ENCODE peak calls at places on chromosome 15, in six cellular contexts. Y is spleen, J is neural progenitor cell, L is suprapubic skin, O is upper lobe of right lung, X is pancreas. E is an unnamed sample.

GRCh38 chr15:60605879-60606304 is 127.0 kb upstream of the ICE2 start:
- DNase-seq in X (no peak), L (no peak), Y (no peak), O (no peak), J (no peak), E (no peak)

GRCh38 chr15:37015025-37015424 is 85.3 kb downstream of the MEIS2 start:
- DNase-seq in J (no peak), X (no peak), Y (no peak), O (no peak), L (no peak), E (no peak)

GRCh38 chr15:55457401-55458022 is 49.2 kb downstream of the PIERCE2 start:
- DNase-seq in Y (no peak), L (no peak), J (no peak), O (peak), X (no peak), E (no peak)

GRCh38 chr15:96047255-96047931 is 283.1 kb upstream of the NR2F2 start:
- DNase-seq in X (no peak), L (no peak), J (no peak), O (no peak), Y (no peak), E (no peak)

GRCh38 chr15:88209111-88209510 is 47.4 kb downstream of the NTRK3 start:
- DNase-seq in X (no peak), O (no peak), Y (no peak), J (no peak), L (no peak), E (no peak)

GRCh38 chr15:73265536-73266153 is 103.1 kb downstream of the HCN4 start:
- DNase-seq in Y (no peak), L (no peak), X (no peak), O (no peak), J (peak), E (no peak)

GRCh38 chr15:22989576-22990477 is 9.7 kb upstream of the CYFIP1 start:
- DNase-seq in J (peak), O (no peak), L (peak), X (peak), Y (peak), E (peak)

GRCh38 chr15:69808756-69809155 is 289.0 kb downstream of the TLE3 start:
- DNase-seq in L (no peak), Y (no peak), J (no peak), X (no peak), O (no peak), E (no peak)

GRCh38 chr15:88426304-88426703 is 40.9 kb downstream of the MRPL46 start:
- DNase-seq in O (no peak), Y (no peak), X (no peak), J (no peak), L (no peak), E (no peak)

GRCh38 chr15:99068186-99068585 is 36.7 kb upstream of the SYNM start:
- DNase-seq in X (no peak), Y (peak), J (no peak), O (no peak), L (peak), E (no peak)

GRCh38 chr15:60745469-60745971 is 266.6 kb upstream of the ICE2 start:
- DNase-seq in X (no peak), O (no peak), L (no peak), Y (no peak), J (no peak), E (peak)

GRCh38 chr15:64521201-64521600 is 60.8 kb downstream of the ZNF609 start:
- DNase-seq in O (no peak), X (no peak), J (no peak), Y (no peak), L (no peak), E (no peak)

GRCh38 chr15:66909381-66909890 is 156.0 kb upstream of the SMAD3 start:
- DNase-seq in L (peak), Y (no peak), O (no peak), J (no peak), X (no peak), E (peak)

GRCh38 chr15:48389701-48390143 is 58.5 kb downstream of the DUT start:
- DNase-seq in L (no peak), X (no peak), J (no peak), O (no peak), Y (no peak), E (no peak)

GRCh38 chr15:43329222-43329959 is 982 bp downstream of the LCMT2 start:
- DNase-seq in O (no peak), J (peak), X (no peak), L (no peak), Y (peak), E (peak)

GRCh38 chr15:69265347-69265955 is 33.3 kb upstream of the PAQR5 start:
- DNase-seq in Y (no peak), X (no peak), J (peak), L (no peak), O (no peak), E (no peak)

GRCh38 chr15:29040367-29040745 is 154.6 kb downstream of the APBA2 start:
- DNase-seq in X (no peak), L (peak), J (peak), Y (no peak), O (peak), E (no peak)

GRCh38 chr15:88274534-88275460 is 18.3 kb upstream of the NTRK3 start:
- DNase-seq in Y (peak), J (peak), X (peak), L (no peak), O (peak), E (no peak)

GRCh38 chr15:42024303-42024702 is 3.5 kb upstream of the PLA2G4E start:
- DNase-seq in O (peak), J (no peak), Y (no peak), L (no peak), X (no peak), E (no peak)

GRCh38 chr15:68340711-68341671 is 63.4 kb downstream of the FEM1B start:
- DNase-seq in O (no peak), J (no peak), X (no peak), Y (peak), L (no peak), E (no peak)

GRCh38 chr15:37720267-37720666 is 214.2 kb upstream of the TMCO5A start:
- DNase-seq in X (no peak), L (no peak), J (no peak), Y (no peak), O (no peak), E (no peak)

GRCh38 chr15:88636039-88636438 is 2.8 kb upstream of the ISG20 start:
- DNase-seq in X (peak), O (no peak), L (no peak), J (no peak), Y (peak), E (no peak)

GRCh38 chr15:93030430-93031102 is 58.4 kb downstream of the RGMA start:
- DNase-seq in J (peak), X (peak), L (peak), Y (peak), O (no peak), E (no peak)

GRCh38 chr15:60426870-60427528 is 29.2 kb upstream of the ANXA2 start:
- DNase-seq in X (no peak), Y (no peak), O (no peak), J (no peak), L (no peak), E (no peak)

GRCh38 chr15:33934896-33935295 is 33.4 kb upstream of the CHRM5 start:
- DNase-seq in Y (no peak), J (no peak), X (no peak), L (no peak), O (no peak), E (no peak)

GRCh38 chr15:92655178-92655995 is at the start of gene FAM174B:
- DNase-seq in L (no peak), O (peak), Y (no peak), J (peak), X (peak), E (peak)

GRCh38 chr15:43966646-43967045 is 139.8 kb downstream of the WDR76 start:
- DNase-seq in X (no peak), J (no peak), L (no peak), O (no peak), Y (no peak), E (no peak)

GRCh38 chr15:66703540-66703941 is 1.5 kb downstream of the SMAD6 start:
- DNase-seq in X (peak), J (peak), L (no peak), Y (peak), O (peak), E (no peak)

GRCh38 chr15:73460662-73461061 is 17.7 kb downstream of the REC114 start:
- DNase-seq in L (no peak), O (no peak), Y (no peak), X (no peak), J (no peak), E (no peak)

GRCh38 chr15:42528970-42529369 is 19.6 kb downstream of the LRRC57 start:
- DNase-seq in J (no peak), X (no peak), L (no peak), Y (no peak), O (no peak), E (no peak)

GRCh38 chr15:59174846-59175831 is 31.5 kb upstream of the LDHAL6B start:
- DNase-seq in O (peak), L (no peak), J (peak), X (no peak), Y (no peak), E (no peak)

GRCh38 chr15:39908186-39908585 is 11.9 kb downstream of the GPR176 start:
- DNase-seq in L (no peak), X (no peak), O (no peak), Y (no peak), J (no peak), E (no peak)

GRCh38 chr15:69920232-69920631 is 177.5 kb downstream of the TLE3 start:
- DNase-seq in Y (no peak), X (no peak), L (no peak), J (peak), O (no peak), E (no peak)

GRCh38 chr15:67146875-67147381 is 81.5 kb downstream of the SMAD3 start:
- DNase-seq in O (no peak), J (peak), L (no peak), X (no peak), Y (no peak), E (no peak)

GRCh38 chr15:42863572-42864239 is 56.9 kb downstream of the TTBK2 start:
- DNase-seq in Y (no peak), L (no peak), O (no peak), J (no peak), X (peak), E (no peak)

GRCh38 chr15:63197626-63198025 is 8.2 kb downstream of the RAB8B start:
- DNase-seq in O (no peak), J (no peak), X (no peak), L (no peak), Y (no peak), E (no peak)

GRCh38 chr15:90664650-90665287 is 52.4 kb upstream of the BLM start:
- DNase-seq in Y (peak), J (no peak), L (no peak), X (no peak), O (peak), E (no peak)
- H3K4me3 ChIP-seq in Y (peak), J (no peak), L (peak), X (peak), O (peak), E (peak)

DNA sequence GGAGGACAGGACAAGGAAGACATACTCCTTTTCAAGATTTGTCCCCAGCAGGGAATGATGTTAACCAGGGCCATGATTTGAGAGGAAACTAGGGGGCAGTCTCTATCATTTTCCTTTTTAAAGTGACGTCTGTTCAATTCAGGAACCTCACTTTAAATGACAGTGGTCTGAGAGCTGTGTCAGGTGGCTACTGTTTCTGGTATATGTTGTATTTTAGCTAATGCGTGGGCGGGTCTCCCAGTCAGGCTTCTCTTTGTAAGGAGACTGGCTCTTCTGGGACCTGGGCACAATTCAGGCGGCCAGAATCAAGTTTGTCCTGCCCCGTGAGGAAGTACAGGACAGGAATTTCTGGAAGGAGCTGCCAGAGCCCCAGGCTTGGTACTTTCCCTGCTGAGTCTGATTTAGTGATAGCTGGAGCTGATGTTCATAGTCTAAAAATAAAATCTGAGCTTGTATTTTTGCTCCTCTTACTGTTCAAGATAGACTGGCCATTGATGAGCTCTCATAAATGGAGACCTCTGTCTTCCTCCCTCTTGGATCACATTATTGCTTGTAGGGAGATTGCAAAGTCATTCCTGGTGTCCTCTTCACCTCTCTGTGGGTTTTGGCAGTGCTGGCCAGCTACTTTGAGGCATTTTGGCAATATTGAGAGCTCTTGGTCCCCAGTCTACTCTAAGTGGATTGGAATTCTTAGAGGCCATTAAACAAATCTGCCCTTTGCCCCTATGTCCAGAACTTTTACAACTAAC is 25.6 kb downstream of the SQOR start:
- DNase-seq in J (no peak), L (no peak), Y (no peak), O (no peak), X (no peak), E (no peak)
- TF ChIP-seq CTCF in J (peak), L (no peak), Y (no peak), O (no peak), X (no peak), E (no peak)

GRCh38 chr15:50190166-50190570 is 8.2 kb downstream of the SLC27A2 start:
- DNase-seq in X (no peak), O (no peak), L (no peak), J (no peak), Y (no peak), E (no peak)

GRCh38 chr15:50189630-50190029 is 7.6 kb downstream of the SLC27A2 start:
- DNase-seq in L (no peak), O (no peak), X (no peak), J (no peak), Y (no peak), E (no peak)

GRCh38 chr15:50192164-50192563 is 10.2 kb downstream of the SLC27A2 start:
- DNase-seq in L (no peak), J (no peak), Y (no peak), X (no peak), O (no peak), E (no peak)

GRCh38 chr15:50192926-50193595 is 11.1 kb downstream of the SLC27A2 start:
- DNase-seq in X (no peak), J (no peak), O (no peak), Y (no peak), L (no peak), E (no peak)

GRCh38 chr15:50190723-50191122 is 8.7 kb downstream of the SLC27A2 start:
- DNase-seq in J (no peak), Y (no peak), X (no peak), O (no peak), L (no peak), E (no peak)
- H3K27ac ChIP-seq in J (no peak), Y (no peak), X (no peak), O (no peak), L (no peak), E (no peak)

DNA sequence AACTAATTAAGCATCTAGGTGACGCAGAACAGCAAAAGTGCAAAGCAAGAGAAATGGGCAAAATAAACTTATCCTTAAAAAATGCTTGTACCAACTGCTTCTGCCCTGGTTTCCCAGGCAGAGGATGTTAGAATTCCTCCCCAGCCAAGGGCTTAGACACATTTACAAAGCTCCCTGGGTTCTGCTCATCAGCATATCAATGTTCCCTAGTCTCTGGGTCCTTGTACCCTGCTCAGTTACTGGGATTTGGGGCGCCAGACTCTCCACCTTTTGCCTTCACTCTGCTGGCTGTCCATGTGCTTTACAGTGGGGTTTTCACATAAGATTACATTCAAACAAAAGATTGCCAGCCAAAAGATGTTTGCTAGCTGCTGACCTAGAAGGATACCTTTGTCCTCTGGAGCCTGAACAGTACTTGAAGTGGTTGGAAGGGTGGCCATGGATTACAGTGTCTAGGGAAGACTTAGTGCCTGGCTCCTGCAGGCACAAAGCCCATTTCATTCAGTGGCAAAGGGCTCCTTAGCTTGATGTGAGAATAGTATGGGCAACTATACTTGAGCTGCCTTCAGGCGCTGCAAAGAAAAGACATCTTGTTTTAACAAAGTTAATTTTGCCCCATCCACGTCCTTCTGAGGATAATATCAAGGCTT is 69.5 kb downstream of the ARNT2 start:
- DNase-seq in Y (no peak), J (peak), O (no peak), L (no peak), X (no peak), E (peak)
- H3K4me3 ChIP-seq in Y (no peak), J (no peak), O (no peak), L (no peak), X (no peak), E (no peak)

DNA sequence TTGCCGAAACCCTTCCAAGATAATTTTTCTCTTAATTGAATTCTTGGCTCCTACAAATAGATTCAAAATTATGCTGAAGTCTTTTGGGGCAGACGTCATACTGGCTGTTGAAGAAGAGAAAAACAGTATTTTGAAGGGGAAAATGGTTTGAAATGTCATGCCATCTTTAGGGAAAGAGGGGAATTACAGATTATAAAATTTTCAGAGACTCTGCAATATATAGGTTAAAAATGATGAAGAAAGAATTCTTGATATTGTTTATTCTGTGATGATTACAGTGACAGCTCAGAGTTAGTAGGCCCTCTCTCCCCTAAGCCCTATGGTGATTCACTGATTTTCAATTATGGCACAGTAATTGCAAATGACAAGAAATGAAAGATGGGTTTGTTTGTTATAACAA is 86.1 kb downstream of the CGNL1 start:
- DNase-seq in X (no peak), Y (no peak), O (no peak), L (no peak), J (no peak), E (no peak)
- TF ChIP-seq CTCF in X (no peak), Y (no peak), O (peak), L (no peak), J (no peak), E (no peak)

E was measured in coronary artery.